ENCODE peak calls at places on chromosomes 2 and 18, in nine cellular contexts. R, B, F, Z, O, Q, K, P and M are unnamed samples. For H4K20me1, the result is how much of the 10 kb centered on the place peaks cover.

GRCh38 chr2:176072951-176073904 is 10.5 kb downstream of the EVX2 start:
- DNase-seq in R (no peak), B (peak), F (no peak), Z (no peak), O (peak), Q (no peak), K (no peak), P (no peak), M (no peak)

GRCh38 chr18:59514193-59514592 is 155.1 kb upstream of the LMAN1 start:
- DNase-seq in R (no peak), B (peak), F (no peak), Z (peak), O (no peak), Q (no peak), K (no peak), P (no peak), M (peak)

GRCh38 chr2:112731479-112731878 is 10.7 kb downstream of the NT5DC4 start:
- DNase-seq in R (no peak), B (no peak), F (no peak), Z (no peak), O (no peak), Q (no peak), K (no peak), P (no peak), M (no peak)

GRCh38 chr18:62852851-62853250 is 137.5 kb downstream of the PHLPP1 start:
- DNase-seq in R (no peak), B (no peak), F (peak), Z (no peak), O (no peak), Q (no peak), K (no peak), P (no peak), M (peak)

GRCh38 chr18:37710731-37711130 is 145.1 kb upstream of the CELF4 start:
- DNase-seq in R (no peak), B (no peak), F (no peak), Z (no peak), O (no peak), Q (no peak), K (no peak), P (no peak), M (no peak)

GRCh38 chr18:1006309-1006708 is 101.6 kb downstream of the ADCYAP1 start:
- DNase-seq in R (no peak), B (no peak), F (no peak), Z (no peak), O (no peak), Q (no peak), K (no peak), P (no peak), M (no peak)

GRCh38 chr18:21303445-21303844 is 61.4 kb downstream of the GREB1L start:
- DNase-seq in R (no peak), B (no peak), F (no peak), Z (no peak), O (no peak), Q (no peak), K (peak), P (no peak), M (no peak)

GRCh38 chr2:90069290-90069894 is 1377.9 kb downstream of the RPIA start:
- DNase-seq in R (peak), B (no peak), F (peak), Z (no peak), O (peak), Q (peak), K (no peak), P (peak), M (peak)

GRCh38 chr18:23038712-23039111 is 96.6 kb upstream of the CABLES1 start:
- DNase-seq in R (no peak), B (no peak), F (peak), Z (peak), O (no peak), Q (no peak), K (no peak), P (no peak), M (peak)

GRCh38 chr2:196206804-196207203 is 35.4 kb upstream of the STK17B start:
- DNase-seq in R (no peak), B (no peak), F (peak), Z (no peak), O (peak), Q (no peak), K (no peak), P (no peak), M (no peak)

GRCh38 chr2:201233192-201234166 is 26.9 kb upstream of the CASP8 start:
- DNase-seq in R (peak), B (no peak), F (peak), Z (peak), O (peak), Q (no peak), K (peak), P (peak), M (peak)

GRCh38 chr18:55119434-55119833 is 160.2 kb upstream of the CCDC68 start:
- DNase-seq in R (no peak), B (no peak), F (no peak), Z (no peak), O (no peak), Q (no peak), K (no peak), P (no peak), M (no peak)

GRCh38 chr2:67828066-67828465 is 234.7 kb downstream of the C1D start:
- DNase-seq in R (no peak), B (no peak), F (peak), Z (no peak), O (no peak), Q (no peak), K (no peak), P (no peak), M (no peak)

GRCh38 chr2:181319291-181319690 is 137.9 kb upstream of the ITGA4 start:
- DNase-seq in R (no peak), B (no peak), F (no peak), Z (no peak), O (no peak), Q (no peak), K (no peak), P (no peak), M (peak)

GRCh38 chr2:197184959-197185586 is 125.5 kb downstream of the ANKRD44 start:
- DNase-seq in R (no peak), B (peak), F (peak), Z (peak), O (no peak), Q (no peak), K (no peak), P (no peak), M (no peak)

DNA sequence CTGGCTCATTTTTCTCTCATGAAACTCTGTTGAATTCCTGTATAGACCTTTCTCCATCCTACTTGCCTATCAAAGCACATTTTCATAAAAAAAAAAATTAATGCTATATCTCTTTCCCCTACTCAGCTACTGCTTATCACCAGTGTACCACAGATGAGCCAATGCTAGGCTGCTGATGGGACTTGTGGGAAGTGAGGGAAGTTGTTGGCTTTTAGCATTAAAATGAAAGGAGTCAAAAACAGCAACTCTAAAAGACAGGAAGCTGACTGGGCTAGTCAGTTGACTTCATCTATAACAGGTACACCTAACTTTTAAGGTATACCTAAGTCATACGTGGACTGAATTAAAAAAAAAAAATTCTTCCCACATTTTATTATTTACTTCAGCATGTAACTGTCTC is 102.1 kb downstream of the FAM117B start:
- DNase-seq in R (no peak), B (no peak), F (no peak), Z (no peak), O (no peak), Q (no peak), K (no peak), P (no peak), M (no peak)
- H4K20me1 ChIP-seq in R (under half), B (under half), F (under half), Z (under half), O (under half), Q (under half), K (under half), P (under half), M (under half)

GRCh38 chr2:18845854-18846253 is 256.5 kb upstream of the NT5C1B start:
- DNase-seq in R (no peak), B (no peak), F (no peak), Z (no peak), O (no peak), Q (no peak), K (no peak), P (no peak), M (no peak)
- TF ChIP-seq EZH2phosphoT487 in R (no peak), B (no peak), F (no peak), Z (no peak), O (no peak), Q (no peak), K (no peak), P (no peak), M (no peak)

DNA sequence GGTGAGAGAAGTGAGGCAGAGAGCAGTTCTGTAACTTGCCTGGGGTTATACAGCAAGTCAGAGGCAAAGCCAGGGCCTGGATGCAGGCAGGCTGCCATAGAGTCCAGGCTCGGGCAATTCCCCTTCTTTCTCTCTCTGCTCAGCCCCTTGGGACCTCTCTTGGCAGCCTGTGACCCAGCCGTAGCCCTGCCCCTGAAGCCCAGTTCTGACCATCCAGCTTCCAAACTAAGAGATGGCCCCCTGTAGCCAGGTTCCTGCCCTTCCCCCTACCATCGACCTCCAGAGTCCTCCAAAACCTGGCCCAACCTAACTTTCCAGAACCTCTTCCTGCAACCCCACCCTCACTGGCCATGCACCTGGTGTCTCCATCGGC is 201.2 kb downstream of the CTIF start:
- DNase-seq in R (no peak), B (no peak), F (no peak), Z (no peak), O (no peak), Q (no peak), K (no peak), P (no peak), M (no peak)
- H4K20me1 ChIP-seq in R (under half), B (under half), F (under half), Z (under half), O (under half), Q (under half), K (under half), P (under half), M (under half)

GRCh38 chr2:134461511-134461910 is 207.6 kb downstream of the MGAT5 start:
- DNase-seq in R (no peak), B (no peak), F (peak), Z (no peak), O (no peak), Q (no peak), K (no peak), P (no peak), M (peak)
- TF ChIP-seq EZH2phosphoT487 in R (no peak), B (no peak), F (no peak), Z (no peak), O (no peak), Q (no peak), K (no peak), P (no peak), M (no peak)

GRCh38 chr2:1454346-1454745 is 41.1 kb downstream of the TPO start:
- DNase-seq in R (no peak), B (no peak), F (no peak), Z (no peak), O (no peak), Q (no peak), K (no peak), P (no peak), M (no peak)
- H4K20me1 ChIP-seq in R (under half), B (under half), F (under half), Z (under half), O (under half), Q (under half), K (under half), P (under half), M (under half)

DNA sequence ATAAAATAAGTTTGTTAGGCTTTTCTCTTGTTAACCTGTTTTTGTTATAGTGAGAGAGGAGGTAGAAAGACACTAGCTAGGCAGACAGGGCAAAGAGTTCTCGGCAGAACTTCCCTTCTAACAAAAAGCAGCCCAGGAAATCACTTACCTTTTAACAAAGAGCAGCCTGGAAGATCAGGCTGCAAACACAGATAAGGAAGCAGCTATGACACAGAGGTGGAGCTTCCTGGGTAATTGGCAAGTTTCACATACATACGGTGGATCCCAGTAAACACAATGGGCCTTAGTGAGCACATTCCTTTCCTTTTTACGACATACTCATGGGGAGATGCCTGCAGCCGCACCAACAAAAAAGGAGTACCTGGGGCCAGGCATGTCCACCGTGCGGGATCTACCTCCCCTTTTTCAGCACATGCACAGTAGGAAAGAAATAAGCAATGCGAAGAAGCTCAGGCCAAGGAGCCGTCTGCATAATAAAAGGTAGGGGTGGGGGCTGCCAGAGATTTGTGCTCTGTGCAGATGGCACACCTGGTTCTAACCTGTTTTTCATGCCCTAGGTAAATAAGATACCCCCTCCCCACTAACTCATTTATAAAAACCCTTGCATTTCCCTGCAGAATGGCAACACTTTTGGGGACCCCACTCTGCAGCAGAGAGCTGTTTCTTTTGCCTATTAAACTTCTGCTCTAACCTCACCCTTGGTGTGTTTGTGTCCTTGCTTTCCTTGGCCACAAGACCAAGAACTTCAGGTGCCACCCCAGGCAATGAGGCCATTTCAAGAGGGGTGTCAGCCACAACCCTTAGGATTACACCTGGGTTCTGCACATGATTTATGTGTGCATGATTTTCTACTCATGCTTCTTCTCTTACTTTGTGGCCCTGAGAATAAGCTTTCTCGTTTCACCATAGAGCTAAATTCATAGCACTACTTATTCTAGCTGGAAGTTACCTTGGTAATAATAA is 26.5 kb downstream of the MDH1 start:
- DNase-seq in R (no peak), B (peak), F (peak), Z (peak), O (peak), Q (no peak), K (peak), P (no peak), M (peak)
- TF ChIP-seq EZH2phosphoT487 in R (no peak), B (no peak), F (no peak), Z (no peak), O (no peak), Q (no peak), K (no peak), P (no peak), M (no peak)

GRCh38 chr18:9178557-9178956 is 42.0 kb downstream of the ANKRD12 start:
- DNase-seq in R (no peak), B (no peak), F (no peak), Z (no peak), O (no peak), Q (no peak), K (no peak), P (no peak), M (peak)
- H4K20me1 ChIP-seq in R (half or more), B (under half), F (under half), Z (under half), O (under half), Q (under half), K (under half), P (under half), M (under half)

GRCh38 chr2:69917854-69918253 is 2.9 kb downstream of the MXD1 start:
- DNase-seq in R (no peak), B (no peak), F (peak), Z (peak), O (no peak), Q (no peak), K (peak), P (no peak), M (peak)
- TF ChIP-seq EZH2phosphoT487 in R (no peak), B (no peak), F (no peak), Z (no peak), O (no peak), Q (no peak), K (no peak), P (no peak), M (no peak)

GRCh38 chr2:133411857-133412256 is 156.4 kb downstream of the NCKAP5 start:
- DNase-seq in R (no peak), B (peak), F (no peak), Z (no peak), O (peak), Q (no peak), K (no peak), P (no peak), M (no peak)

GRCh38 chr2:133412637-133413164 is 155.6 kb downstream of the NCKAP5 start:
- DNase-seq in R (no peak), B (no peak), F (peak), Z (no peak), O (no peak), Q (no peak), K (no peak), P (no peak), M (no peak)

GRCh38 chr2:133415210-133415876 is 152.9 kb downstream of the NCKAP5 start:
- DNase-seq in R (no peak), B (no peak), F (no peak), Z (no peak), O (no peak), Q (no peak), K (no peak), P (no peak), M (no peak)

GRCh38 chr2:133414486-133415209 is 153.6 kb downstream of the NCKAP5 start:
- DNase-seq in R (no peak), B (no peak), F (peak), Z (no peak), O (no peak), Q (no peak), K (no peak), P (no peak), M (peak)

DNA sequence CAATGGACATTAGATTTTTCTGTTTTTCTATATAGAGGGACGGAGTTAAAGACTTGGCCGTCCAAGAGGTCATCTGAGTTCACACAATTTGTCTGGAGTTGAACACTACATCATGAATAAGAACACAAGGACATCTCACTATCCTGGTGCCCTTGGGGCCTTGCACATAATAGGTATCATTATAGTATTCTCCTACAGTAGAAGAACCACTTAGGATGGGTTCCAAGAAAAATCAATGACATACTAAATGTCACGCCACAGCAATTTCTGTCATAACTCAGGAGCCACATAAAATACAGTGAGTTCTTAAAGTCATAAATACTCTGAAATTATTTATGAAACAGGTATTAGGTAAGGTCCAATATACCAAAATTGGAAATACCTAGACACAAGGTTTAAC is 154.4 kb downstream of the NCKAP5 start:
- DNase-seq in R (no peak), B (no peak), F (no peak), Z (no peak), O (no peak), Q (no peak), K (no peak), P (no peak), M (no peak)
- H4K20me1 ChIP-seq in R (under half), B (under half), F (under half), Z (under half), O (under half), Q (under half), K (under half), P (under half), M (under half)

GRCh38 chr2:238509151-238509820 is 82.6 kb downstream of the ASB1 start:
- DNase-seq in R (no peak), B (peak), F (no peak), Z (no peak), O (peak), Q (no peak), K (no peak), P (no peak), M (peak)
- TF ChIP-seq EZH2phosphoT487 in R (no peak), B (peak), F (no peak), Z (no peak), O (no peak), Q (no peak), K (no peak), P (no peak), M (no peak)